ENCODE peak calls at places on chromosomes 2 and 18, in nine cellular contexts. I is IMR-90, S is GM23248, M is mammary epithelial cell, O is K562, E is SK-N-SH, L is PC-3, G is neural progenitor cell, K is fibroblast of lung. R is an unnamed sample.

GRCh38 chr2:1825046-1825445 is 80.7 kb upstream of the PXDN start:
- DNase-seq in M (no peak), O (no peak), I (no peak), G (no peak), E (no peak), L (no peak), S (no peak), K (no peak), R (no peak)

GRCh38 chr2:15737314-15738224 is 145.9 kb downstream of the DDX1 start:
- DNase-seq in K (no peak), E (no peak), O (no peak), L (no peak), M (no peak), S (no peak), G (no peak), I (no peak), R (no peak)

GRCh38 chr2:229980440-229981184 is 58.3 kb downstream of the FBXO36 start:
- DNase-seq in E (peak), L (peak), I (peak), G (peak), K (peak), S (peak), O (peak), M (peak), R (peak)

GRCh38 chr2:69082430-69082997 is 69.5 kb downstream of the ANTXR1 start:
- DNase-seq in M (peak), I (peak), G (no peak), S (peak), E (no peak), O (no peak), L (peak), K (peak), R (peak)

GRCh38 chr2:36530178-36530982 is 67.6 kb downstream of the FEZ2 start:
- DNase-seq in K (peak), L (no peak), O (no peak), G (no peak), I (peak), M (no peak), E (no peak), S (peak), R (peak)

GRCh38 chr2:1010373-1011017 is 59.8 kb downstream of the SNTG2 start:
- DNase-seq in L (no peak), G (peak), M (no peak), I (no peak), S (no peak), O (no peak), K (no peak), E (peak), R (no peak)

GRCh38 chr2:8525582-8526402 is 156.1 kb upstream of the ID2 start:
- DNase-seq in M (peak), I (peak), O (peak), K (peak), S (no peak), E (peak), L (peak), G (peak), R (peak)

GRCh38 chr18:74389991-74390390 is 67.1 kb downstream of the DIPK1C start:
- DNase-seq in O (no peak), I (no peak), S (no peak), M (no peak), E (no peak), L (no peak), K (no peak), G (no peak), R (no peak)

GRCh38 chr2:162211747-162212146 is 31.5 kb downstream of the FAP start:
- DNase-seq in E (no peak), O (no peak), L (peak), S (no peak), I (no peak), K (no peak), G (no peak), M (no peak), R (no peak)

GRCh38 chr2:2147024-2147900 is 183.8 kb downstream of the MYT1L start:
- DNase-seq in K (no peak), O (no peak), G (peak), L (no peak), M (no peak), E (no peak), I (no peak), S (no peak), R (no peak)

GRCh38 chr2:45190481-45190880 is 181.2 kb upstream of the SIX2 start:
- DNase-seq in K (peak), M (peak), L (peak), E (peak), I (peak), G (no peak), O (peak), S (peak), R (peak)

GRCh38 chr2:41709702-41710599 is 337.9 kb upstream of the PKDCC start:
- DNase-seq in L (peak), E (no peak), K (no peak), G (no peak), S (no peak), M (peak), O (no peak), I (no peak), R (no peak)

GRCh38 chr18:80148316-80149199 is 39.5 kb downstream of the ADNP2 start:
- DNase-seq in K (peak), O (no peak), E (no peak), L (no peak), S (peak), M (peak), I (no peak), G (no peak), R (peak)
- H3K9ac ChIP-seq in K (no peak), O (no peak), E (peak), L (peak), S (peak), M (peak), I (peak), G (no peak), R (peak)

GRCh38 chr2:166671831-166672230 is 177.8 kb upstream of the SCN7A start:
- DNase-seq in M (no peak), I (peak), O (no peak), L (no peak), E (no peak), S (no peak), G (no peak), K (no peak), R (peak)
- H3K9ac ChIP-seq in M (no peak), I (no peak), O (no peak), L (no peak), E (no peak), S (no peak), G (no peak), K (no peak), R (no peak)

DNA sequence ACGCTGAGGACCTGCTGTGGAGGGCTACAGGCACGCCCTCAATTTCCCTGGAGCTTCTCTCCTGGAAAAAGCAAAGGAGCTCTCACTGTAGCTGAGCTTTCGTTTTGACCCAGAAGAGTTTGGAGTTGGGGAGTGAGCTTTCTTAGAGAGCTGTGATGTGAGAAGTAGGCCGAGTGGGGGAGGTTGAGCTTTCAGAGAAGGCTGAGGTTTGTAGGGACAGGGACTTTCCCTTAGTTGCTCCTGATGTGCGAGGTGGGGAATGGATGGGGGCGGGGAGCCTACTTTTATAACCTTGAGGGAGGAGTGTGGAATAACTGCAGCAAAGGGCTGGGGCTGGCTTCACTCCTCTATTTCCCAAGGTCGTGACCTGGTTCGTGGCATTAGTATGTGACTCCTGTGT is 47.1 kb downstream of the ZNF532 start:
- DNase-seq in I (peak), G (no peak), S (peak), O (no peak), M (no peak), L (no peak), E (no peak), K (no peak), R (no peak)
- H3K9ac ChIP-seq in I (peak), G (no peak), S (peak), O (no peak), M (no peak), L (no peak), E (no peak), K (no peak), R (no peak)

GRCh38 chr2:208175069-208175842 is 11.9 kb upstream of the CRYGA start:
- DNase-seq in L (peak), S (peak), M (peak), E (peak), G (peak), O (peak), I (peak), K (peak), R (peak)
- H3K9ac ChIP-seq in L (no peak), S (no peak), M (no peak), E (no peak), G (no peak), O (no peak), I (no peak), K (no peak), R (no peak)

R was measured in astrocyte.